ENCODE peak calls at places on chromosomes 7 and 10, in seven cellular contexts. N is heart left ventricle, Y is adipocyte, S is IMR-90, A is RWPE2, K is K562, O is cardiac muscle cell. V is an unnamed sample.

GRCh38 chr7:63054191-63054661 is 944.4 kb upstream of the ZNF722 start:
- DNase-seq in N (no peak), Y (no peak), S (no peak), A (no peak), K (no peak), O (no peak), V (no peak)

GRCh38 chr10:13707156-13707881 is 120.6 kb downstream of the PRPF18 start:
- DNase-seq in N (peak; percentile 91), Y (peak; percentile 51), S (peak; percentile 95), A (no peak), K (peak; percentile 84), O (peak; percentile 96), V (no peak)

GRCh38 chr7:155001756-155002410 is 1.0 kb downstream of the PAXIP1 start:
- DNase-seq in N (no peak), Y (peak; percentile 34), S (no peak), A (no peak), K (peak; percentile 68), O (peak; percentile 3), V (peak; percentile 27)

GRCh38 chr10:74460812-74461211 is 309.8 kb downstream of the ADK start:
- DNase-seq in N (no peak), Y (peak; percentile 7), S (peak; percentile 22), A (no peak), K (no peak), O (peak; percentile 5), V (no peak)

GRCh38 chr10:119263966-119264621 is 56.7 kb downstream of the GRK5 start:
- DNase-seq in N (no peak), Y (no peak), S (no peak), A (no peak), K (no peak), O (peak; percentile 28), V (no peak)

GRCh38 chr10:14688606-14689005 is 86.1 kb downstream of the FAM107B start:
- DNase-seq in N (no peak), Y (peak; percentile 63), S (peak; percentile 89), A (no peak), K (no peak), O (peak; percentile 89), V (peak; percentile 17)

GRCh38 chr10:113630929-113631533 is 32.8 kb downstream of the NRAP start:
- DNase-seq in N (no peak), Y (no peak), S (no peak), A (no peak), K (no peak), O (no peak), V (no peak)

GRCh38 chr10:61901829-61902447 is 439 bp downstream of the ARID5B start:
- DNase-seq in N (no peak), Y (peak; percentile 64), S (no peak), A (no peak), K (peak; percentile 42), O (peak; percentile 50), V (no peak)

GRCh38 chr10:9222917-9223316 is 1168.4 kb downstream of the GATA3 start:
- DNase-seq in N (no peak), Y (peak; percentile 22), S (no peak), A (no peak), K (no peak), O (no peak), V (no peak)

GRCh38 chr7:73900286-73900685 is 39.3 kb downstream of the TMEM270 start:
- DNase-seq in N (no peak), Y (peak; percentile 68), S (no peak), A (no peak), K (no peak), O (no peak), V (no peak)

GRCh38 chr7:134371536-134371935 is 54.8 kb upstream of the SLC35B4 start:
- DNase-seq in N (no peak), Y (no peak), S (no peak), A (no peak), K (no peak), O (no peak), V (no peak)

GRCh38 chr7:24477807-24478655 is 95.2 kb upstream of the PALS2 start:
- DNase-seq in N (no peak), Y (peak; percentile 93), S (peak; percentile 90), A (no peak), K (peak; percentile 56), O (peak; percentile 75), V (no peak)

GRCh38 chr10:91536101-91536500 is 96.8 kb downstream of the PPP1R3C start:
- DNase-seq in N (no peak), Y (peak; percentile 79), S (peak; percentile 72), A (no peak), K (no peak), O (peak; percentile 65), V (no peak)

GRCh38 chr10:126227762-126228134 is 160.5 kb downstream of the ADAM12 start:
- DNase-seq in N (no peak), Y (peak; percentile 64), S (peak; percentile 75), A (no peak), K (no peak), O (no peak), V (no peak)

GRCh38 chr7:8035647-8036518 is 67.3 kb downstream of the GLCCI1 start:
- DNase-seq in N (no peak), Y (peak; percentile 16), S (peak; percentile 55), A (no peak), K (peak; percentile 24), O (peak; percentile 50), V (peak; percentile 10)

GRCh38 chr7:73423519-73424485 is 9.8 kb upstream of the FZD9 start:
- DNase-seq in N (no peak), Y (peak; percentile 24), S (peak; percentile 26), A (no peak), K (no peak), O (peak; percentile 50), V (no peak)

GRCh38 chr10:101130141-101130540 is 959 bp upstream of the TLX1 start:
- DNase-seq in N (no peak), Y (no peak), S (no peak), A (no peak), K (no peak), O (no peak), V (no peak)

DNA sequence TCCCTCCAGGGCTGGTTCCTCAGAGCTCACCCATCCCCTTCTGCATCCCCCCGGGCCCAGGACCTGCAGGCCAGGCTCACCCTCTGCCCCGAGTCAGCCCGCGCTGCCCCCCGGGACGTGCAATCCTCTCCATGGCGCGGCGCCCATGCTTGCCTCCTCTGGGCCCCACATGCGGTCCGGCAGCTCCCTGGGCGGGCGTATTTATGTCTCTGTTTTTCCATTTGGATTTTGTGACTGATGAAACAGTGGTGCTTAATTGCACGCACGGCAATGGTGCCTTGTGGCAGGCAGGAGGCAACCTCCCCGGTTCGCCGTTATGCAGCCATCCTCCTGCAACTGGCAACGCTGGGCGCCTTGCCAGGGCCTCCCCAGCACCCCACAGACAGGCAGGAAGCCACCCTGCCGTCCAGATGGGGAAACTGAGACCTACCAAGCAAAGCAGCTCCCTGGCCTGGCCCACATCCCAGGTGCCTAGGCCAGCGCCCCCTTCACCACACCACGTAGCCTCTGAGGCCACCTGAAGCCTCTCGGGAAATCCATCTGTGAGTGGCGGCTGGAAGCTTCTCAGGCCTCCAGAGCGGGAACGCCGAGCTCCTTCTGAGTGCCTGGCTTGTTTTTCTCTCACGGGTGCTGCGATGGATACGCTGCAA is 58.5 kb downstream of the UNCX start:
- DNase-seq in N (no peak), Y (peak; percentile 51), S (no peak), A (no peak), K (no peak), O (peak; percentile 20), V (no peak)
- H3K4me3 ChIP-seq in N (no peak overlapping the region), Y (no peak overlapping the region), S (no peak overlapping the region), A (no peak overlapping the region), K (no peak overlapping the region), O (no peak overlapping the region), V (no peak overlapping the region)

DNA sequence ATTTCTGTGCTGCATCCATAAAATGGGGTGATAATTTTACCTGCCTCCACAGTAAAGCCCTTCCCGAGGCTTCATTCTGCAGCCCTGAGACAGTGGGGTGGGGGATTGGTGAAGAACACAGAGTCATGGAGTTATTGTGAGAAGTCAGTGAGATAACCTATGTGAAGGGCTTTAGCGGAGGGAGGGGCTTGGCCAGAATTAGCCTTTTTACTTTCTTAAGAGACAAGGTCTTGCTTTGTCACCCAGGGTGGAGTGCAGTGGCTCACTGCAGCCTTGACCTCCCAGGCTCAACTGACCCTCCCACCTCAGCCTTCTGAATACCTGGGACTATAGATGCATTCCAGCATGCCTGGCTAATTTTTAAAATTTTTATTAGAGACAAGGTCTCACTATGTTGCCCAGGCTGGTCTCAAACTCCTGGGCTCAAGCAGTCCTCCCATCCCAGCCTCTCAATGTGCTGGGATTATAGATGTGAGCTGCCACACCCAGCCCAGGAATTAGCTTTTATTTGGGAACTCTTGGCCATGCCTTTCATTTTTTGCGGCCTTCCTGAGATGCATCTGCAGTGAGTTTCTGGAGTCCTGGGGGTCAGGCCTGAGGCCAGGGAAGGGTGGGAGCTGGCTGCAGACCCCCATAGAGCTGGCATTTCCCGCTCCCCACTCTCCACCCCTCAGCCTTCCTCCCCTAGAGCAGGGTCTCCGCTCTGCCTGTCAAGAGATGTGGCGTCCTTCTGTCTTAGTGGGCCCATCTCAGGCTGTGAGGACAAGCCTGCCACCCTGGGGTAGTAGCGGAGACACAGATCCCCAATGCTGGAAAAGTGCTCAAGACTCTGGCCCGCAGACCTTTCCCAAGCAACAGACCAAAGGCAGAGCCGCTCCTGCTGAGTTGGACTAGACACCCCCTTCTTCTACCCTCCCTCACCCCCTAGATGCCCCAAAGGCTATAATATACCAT is 77.0 kb downstream of the ZMIZ1 start:
- DNase-seq in N (no peak), Y (no peak), S (no peak), A (no peak), K (peak; percentile 91), O (no peak), V (no peak)
- H3K4me1 ChIP-seq in N (peaks cover 99% of the 10 kb centered on the region), Y (peaks cover 79% of the 10 kb centered on the region), S (peaks cover 71% of the 10 kb centered on the region), A (peaks cover 25% of the 10 kb centered on the region), K (peaks cover 68% of the 10 kb centered on the region), O (peaks cover 79% of the 10 kb centered on the region), V (peaks cover 52% of the 10 kb centered on the region)

DNA sequence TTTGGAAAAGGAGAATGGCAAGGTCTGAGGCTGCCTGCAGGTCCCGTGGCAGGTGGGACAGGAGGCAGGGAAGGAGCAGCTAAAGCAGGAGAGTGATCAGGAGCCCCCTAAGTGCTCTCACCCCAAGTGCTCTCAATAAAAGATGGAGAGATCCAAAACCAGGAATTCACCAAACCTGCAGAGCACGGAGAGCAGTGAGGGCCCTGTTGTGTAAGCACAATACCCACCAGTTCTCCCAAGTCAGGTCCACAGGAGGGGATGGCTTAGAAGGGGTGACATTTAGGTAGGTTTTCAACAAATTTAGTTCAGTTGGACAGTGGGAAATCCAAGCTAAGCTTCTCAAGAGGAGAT is 40.8 kb downstream of the GNA12 start:
- DNase-seq in N (no peak), Y (no peak), S (no peak), A (no peak), K (no peak), O (no peak), V (no peak)
- H3K4me3 ChIP-seq in N (no peak overlapping the region), Y (peak overlapping the region; percentile 62), S (peak overlapping the region; percentile 3), A (no peak overlapping the region), K (no peak overlapping the region), O (no peak overlapping the region), V (no peak overlapping the region)

GRCh38 chr7:55056577-55057480 is 38.0 kb downstream of the EGFR start:
- DNase-seq in N (no peak), Y (peak; percentile 18), S (no peak), A (no peak), K (no peak), O (peak; percentile 74), V (no peak)

GRCh38 chr7:55054252-55054651 is 35.4 kb downstream of the EGFR start:
- DNase-seq in N (no peak), Y (no peak), S (no peak), A (no peak), K (no peak), O (no peak), V (no peak)

GRCh38 chr7:55054758-55055157 is 35.9 kb downstream of the EGFR start:
- DNase-seq in N (no peak), Y (no peak), S (no peak), A (no peak), K (no peak), O (no peak), V (no peak)

GRCh38 chr7:55055479-55055878 is 36.7 kb downstream of the EGFR start:
- DNase-seq in N (no peak), Y (peak; percentile 31), S (peak; percentile 92), A (no peak), K (no peak), O (peak; percentile 82), V (no peak)

GRCh38 chr7:55056068-55056467 is 37.3 kb downstream of the EGFR start:
- DNase-seq in N (no peak), Y (no peak), S (no peak), A (no peak), K (no peak), O (no peak), V (no peak)
- H3K4me1 ChIP-seq in N (peaks cover 32% of the 10 kb centered on the region), Y (peaks cover 52% of the 10 kb centered on the region), S (peaks cover 46% of the 10 kb centered on the region), A (peaks cover 86% of the 10 kb centered on the region), K (no peaks in the 10 kb centered on the region), O (no peaks in the 10 kb centered on the region), V (peaks cover 28% of the 10 kb centered on the region)